ENCODE peak calls at places on chromosomes 2 and 18, in ten cellular contexts. H is IMR-90, C is GM23248, X is HepG2, F is astrocyte, Y is H9, G is PC-3, T is H1, W is neuronal stem cell, Z is GM12878. U is an unnamed sample.

GRCh38 chr2:199136681-199137080 is 321.1 kb downstream of the SATB2 start:
- DNase-seq in G (peak; percentile 68), Z (no peak), Y (no peak), H (peak; percentile 87), F (peak; percentile 83), T (no peak), W (no peak), X (no peak), C (peak; percentile 84), U (peak; percentile 89)

GRCh38 chr18:48222118-48222517 is 187.1 kb downstream of the ZBTB7C start:
- DNase-seq in X (peak; percentile 10), Z (peak; percentile 2), G (peak; percentile 50), T (no peak), Y (no peak), W (no peak), C (peak; percentile 58), F (peak; percentile 39), H (no peak), U (no peak)

GRCh38 chr18:59967878-59968277 is 68.1 kb downstream of the PMAIP1 start:
- DNase-seq in W (no peak), F (no peak), G (no peak), Y (no peak), H (no peak), C (no peak), T (no peak), Z (no peak), X (no peak), U (no peak)

GRCh38 chr2:9231291-9232165 is 24.9 kb downstream of the ASAP2 start:
- DNase-seq in T (no peak), Y (no peak), Z (no peak), H (no peak), F (no peak), C (no peak), W (no peak), X (no peak), G (no peak), U (no peak)

GRCh38 chr2:24635181-24635580 is 144.1 kb downstream of the NCOA1 start:
- DNase-seq in F (peak; percentile 2), H (peak; percentile 31), W (no peak), Y (no peak), T (no peak), C (peak; percentile 86), Z (no peak), G (no peak), X (no peak), U (no peak)

GRCh38 chr2:209476367-209477191 is 52.7 kb downstream of the MAP2 start:
- DNase-seq in F (peak; percentile 82), T (no peak), C (no peak), Y (no peak), Z (no peak), G (no peak), X (no peak), W (no peak), H (peak; percentile 29), U (peak; percentile 11)

GRCh38 chr2:171419333-171419732 is 14.5 kb downstream of the METTL8 start:
- DNase-seq in G (no peak), Y (no peak), X (no peak), T (no peak), Z (no peak), F (no peak), H (no peak), C (no peak), W (no peak), U (peak; percentile 4)

GRCh38 chr2:197958592-197958991 is 154.2 kb downstream of the PLCL1 start:
- DNase-seq in F (no peak), Y (no peak), W (no peak), Z (no peak), G (no peak), C (peak; percentile 22), H (no peak), T (no peak), X (no peak), U (no peak)

GRCh38 chr2:109635426-109636289 is 21.5 kb downstream of the SOWAHC start:
- DNase-seq in H (no peak), Y (no peak), C (no peak), W (no peak), T (no peak), F (no peak), G (no peak), Z (no peak), X (no peak), U (no peak)

GRCh38 chr2:132448331-132448730 is 31.7 kb downstream of the GPR39 start:
- DNase-seq in X (no peak), Y (no peak), C (peak; percentile 26), F (no peak), Z (no peak), W (no peak), G (no peak), T (no peak), H (no peak), U (no peak)
- H2AFZ ChIP-seq in X (no peak overlapping the region), Y (peak overlapping the region; percentile 27), C (peak overlapping the region; percentile 79), F (peak overlapping the region; percentile 44), Z (no peak overlapping the region), W (peak overlapping the region; percentile 3), G (no peak overlapping the region), T (no peak overlapping the region), H (peak overlapping the region; percentile 85), U (peak overlapping the region; percentile 77)

GRCh38 chr18:4961121-4961909 is 235.7 kb downstream of the AKAIN1 start:
- DNase-seq in G (no peak), X (no peak), Z (no peak), H (no peak), F (no peak), W (no peak), C (no peak), Y (no peak), T (no peak), U (no peak)
- H3K9me3 ChIP-seq in G (peaks cover 33% of the 10 kb centered on the region), X (peaks cover 59% of the 10 kb centered on the region), Z (no peaks in the 10 kb centered on the region), H (peaks cover 13% of the 10 kb centered on the region), F (peaks cover 6% of the 10 kb centered on the region), W (peaks cover 1% of the 10 kb centered on the region), C (no peaks in the 10 kb centered on the region), Y (no peaks in the 10 kb centered on the region), T (no peaks in the 10 kb centered on the region), U (peaks cover 2% of the 10 kb centered on the region)

DNA sequence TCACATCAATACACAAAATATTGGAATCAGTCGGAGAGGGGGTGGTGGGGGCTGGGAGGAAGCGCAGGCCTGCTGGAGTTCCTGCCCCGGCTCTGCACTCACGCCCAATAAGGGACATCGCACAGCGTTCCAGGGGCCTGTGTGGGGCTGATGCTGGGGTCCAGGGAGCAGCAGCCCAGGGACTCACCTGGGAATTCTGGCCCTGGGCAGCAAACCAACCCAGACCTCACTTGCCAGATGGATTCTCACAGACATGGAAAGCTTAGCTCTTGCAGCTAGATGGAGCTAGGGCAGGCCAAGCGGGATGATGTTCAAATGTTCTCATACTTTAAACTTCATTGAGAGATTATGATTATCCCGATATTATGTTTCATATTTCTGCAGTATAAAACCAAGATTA is 266.6 kb upstream of the TANK start:
- DNase-seq in C (no peak), H (no peak), X (no peak), Z (no peak), T (no peak), F (no peak), W (no peak), Y (no peak), G (no peak), U (no peak)
- H2AFZ ChIP-seq in C (no peak overlapping the region), H (no peak overlapping the region), X (no peak overlapping the region), Z (no peak overlapping the region), T (no peak overlapping the region), F (no peak overlapping the region), W (no peak overlapping the region), Y (no peak overlapping the region), G (no peak overlapping the region), U (no peak overlapping the region)

DNA sequence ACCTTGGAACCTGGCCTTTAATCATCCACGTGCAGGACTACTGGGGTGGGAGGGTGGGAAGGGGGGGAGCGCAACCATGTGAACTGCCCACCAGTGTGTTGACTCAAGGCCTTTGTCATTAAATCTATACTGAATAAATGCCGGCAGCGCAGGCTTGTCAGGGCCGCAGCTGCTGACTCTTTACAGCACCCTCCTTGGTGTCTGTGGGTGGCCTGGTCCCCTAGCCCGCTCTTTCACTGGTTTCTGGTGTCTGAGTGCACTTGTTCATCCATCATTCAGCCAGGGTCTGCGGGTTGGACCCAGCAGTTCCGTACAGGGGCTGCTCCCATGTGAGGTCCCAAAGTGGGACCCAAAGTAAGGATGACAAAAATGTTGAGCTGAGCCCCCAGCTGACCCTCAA is 11.5 kb downstream of the MAP3K2 start:
- DNase-seq in F (no peak), G (no peak), W (no peak), T (no peak), C (no peak), X (peak; percentile 38), H (no peak), Z (no peak), Y (no peak), U (no peak)
- H3K9me3 ChIP-seq in F (no peaks in the 10 kb centered on the region), G (no peaks in the 10 kb centered on the region), W (peaks cover 12% of the 10 kb centered on the region), T (peaks cover 31% of the 10 kb centered on the region), C (no peaks in the 10 kb centered on the region), X (peaks cover 45% of the 10 kb centered on the region), H (no peaks in the 10 kb centered on the region), Z (peaks cover 6% of the 10 kb centered on the region), Y (peaks cover 21% of the 10 kb centered on the region), U (no peaks in the 10 kb centered on the region)

U was measured in osteoblast.